ENCODE peak calls at places on chromosomes 3 and 15, in seven cellular contexts. One of them, this sample, is unnamed. For H3K9me3 and H3K4me1, the result is how much of the 10 kb centered on the place peaks cover.

GRCh38 chr15:51751687-51752683 is 588 bp downstream of the TMOD2 start:
- DNase-seq in cardiac muscle cell: peak
- DNase-seq in mucosa of descending colon: peak
- DNase-seq in OCI-LY7: no peak
- DNase-seq in heart left ventricle: no peak
- DNase-seq in ascending aorta: no peak
- DNase-seq in uterus: peak
- DNase-seq in this sample: peak

GRCh38 chr15:50109086-50109987 is 9.7 kb downstream of the ATP8B4 start:
- DNase-seq in OCI-LY7: no peak
- DNase-seq in ascending aorta: no peak
- DNase-seq in mucosa of descending colon: no peak
- DNase-seq in uterus: no peak
- DNase-seq in heart left ventricle: no peak
- DNase-seq in cardiac muscle cell: no peak
- DNase-seq in this sample: no peak

GRCh38 chr3:184608209-184608608 is 46.6 kb downstream of the EPHB3 start:
- DNase-seq in OCI-LY7: no peak
- DNase-seq in mucosa of descending colon: no peak
- DNase-seq in cardiac muscle cell: no peak
- DNase-seq in heart left ventricle: peak
- DNase-seq in uterus: no peak
- DNase-seq in ascending aorta: no peak
- DNase-seq in this sample: peak

GRCh38 chr3:16059081-16059537 is 115.4 kb upstream of the GALNT15 start:
- DNase-seq in mucosa of descending colon: no peak
- DNase-seq in heart left ventricle: no peak
- DNase-seq in cardiac muscle cell: no peak
- DNase-seq in ascending aorta: no peak
- DNase-seq in OCI-LY7: no peak
- DNase-seq in uterus: no peak
- DNase-seq in this sample: no peak

GRCh38 chr15:80604583-80605506 is 90.3 kb upstream of the ABHD17C start:
- DNase-seq in uterus: no peak
- DNase-seq in mucosa of descending colon: no peak
- DNase-seq in OCI-LY7: no peak
- DNase-seq in ascending aorta: no peak
- DNase-seq in cardiac muscle cell: no peak
- DNase-seq in heart left ventricle: no peak
- DNase-seq in this sample: no peak

GRCh38 chr15:65921780-65922179 is 52.5 kb downstream of the RAB11A start:
- DNase-seq in ascending aorta: no peak
- DNase-seq in cardiac muscle cell: no peak
- DNase-seq in OCI-LY7: no peak
- DNase-seq in heart left ventricle: no peak
- DNase-seq in uterus: no peak
- DNase-seq in mucosa of descending colon: no peak
- DNase-seq in this sample: no peak

GRCh38 chr15:49501586-49501985 is 78.5 kb downstream of the FGF7 start:
- DNase-seq in cardiac muscle cell: no peak
- DNase-seq in OCI-LY7: no peak
- DNase-seq in uterus: no peak
- DNase-seq in mucosa of descending colon: no peak
- DNase-seq in ascending aorta: no peak
- DNase-seq in heart left ventricle: no peak
- DNase-seq in this sample: no peak

GRCh38 chr3:172646439-172647015 is 64.3 kb downstream of the NCEH1 start:
- DNase-seq in uterus: no peak
- DNase-seq in OCI-LY7: no peak
- DNase-seq in mucosa of descending colon: peak
- DNase-seq in cardiac muscle cell: no peak
- DNase-seq in ascending aorta: no peak
- DNase-seq in heart left ventricle: no peak
- DNase-seq in this sample: no peak

GRCh38 chr3:16060945-16061344 is 113.5 kb upstream of the GALNT15 start:
- DNase-seq in OCI-LY7: no peak
- DNase-seq in cardiac muscle cell: no peak
- DNase-seq in mucosa of descending colon: no peak
- DNase-seq in ascending aorta: no peak
- DNase-seq in heart left ventricle: no peak
- DNase-seq in uterus: peak
- DNase-seq in this sample: peak

GRCh38 chr15:76803049-76803571 is 102.0 kb downstream of the SCAPER start:
- DNase-seq in cardiac muscle cell: no peak
- DNase-seq in OCI-LY7: no peak
- DNase-seq in mucosa of descending colon: no peak
- DNase-seq in ascending aorta: no peak
- DNase-seq in heart left ventricle: no peak
- DNase-seq in uterus: no peak
- DNase-seq in this sample: no peak

GRCh38 chr15:76799760-76800159 is 105.4 kb downstream of the SCAPER start:
- DNase-seq in mucosa of descending colon: no peak
- DNase-seq in ascending aorta: no peak
- DNase-seq in cardiac muscle cell: no peak
- DNase-seq in uterus: no peak
- DNase-seq in OCI-LY7: no peak
- DNase-seq in heart left ventricle: no peak
- DNase-seq in this sample: no peak

GRCh38 chr15:76802411-76802810 is 102.7 kb downstream of the SCAPER start:
- DNase-seq in mucosa of descending colon: no peak
- DNase-seq in heart left ventricle: no peak
- DNase-seq in ascending aorta: no peak
- DNase-seq in cardiac muscle cell: no peak
- DNase-seq in OCI-LY7: no peak
- DNase-seq in uterus: no peak
- DNase-seq in this sample: no peak
- H3K9me3 ChIP-seq in mucosa of descending colon: under half
- H3K9me3 ChIP-seq in heart left ventricle: under half
- H3K9me3 ChIP-seq in ascending aorta: under half
- H3K9me3 ChIP-seq in cardiac muscle cell: under half
- H3K9me3 ChIP-seq in OCI-LY7: under half
- H3K9me3 ChIP-seq in uterus: under half
- H3K9me3 ChIP-seq in this sample: under half

DNA sequence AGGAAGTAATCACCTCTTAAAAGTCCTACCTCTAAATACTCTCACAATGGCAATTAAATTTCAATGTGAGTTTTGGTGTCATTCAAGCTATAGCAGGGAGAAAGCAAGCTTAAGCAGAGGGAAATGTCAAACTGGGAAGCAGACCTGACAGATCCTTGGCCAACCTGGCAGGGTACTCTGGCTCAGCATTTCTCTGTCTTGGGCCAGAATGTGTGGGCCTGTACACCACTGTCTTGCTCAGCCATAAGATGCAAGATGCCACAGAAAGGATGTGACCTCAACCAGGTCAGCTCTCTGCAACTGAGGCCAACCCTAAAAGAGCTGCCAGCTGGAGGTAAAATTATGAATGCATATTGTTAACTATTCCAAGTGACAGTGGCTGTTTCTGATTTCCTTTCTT is 130.5 kb upstream of the CMC1 start:
- DNase-seq in mucosa of descending colon: no peak
- DNase-seq in heart left ventricle: no peak
- DNase-seq in OCI-LY7: no peak
- DNase-seq in uterus: no peak
- DNase-seq in cardiac muscle cell: no peak
- DNase-seq in ascending aorta: no peak
- DNase-seq in this sample: no peak
- H3K4me1 ChIP-seq in mucosa of descending colon: under half
- H3K4me1 ChIP-seq in heart left ventricle: under half
- H3K4me1 ChIP-seq in OCI-LY7: under half
- H3K4me1 ChIP-seq in uterus: under half
- H3K4me1 ChIP-seq in cardiac muscle cell: under half
- H3K4me1 ChIP-seq in ascending aorta: under half
- H3K4me1 ChIP-seq in this sample: under half

DNA sequence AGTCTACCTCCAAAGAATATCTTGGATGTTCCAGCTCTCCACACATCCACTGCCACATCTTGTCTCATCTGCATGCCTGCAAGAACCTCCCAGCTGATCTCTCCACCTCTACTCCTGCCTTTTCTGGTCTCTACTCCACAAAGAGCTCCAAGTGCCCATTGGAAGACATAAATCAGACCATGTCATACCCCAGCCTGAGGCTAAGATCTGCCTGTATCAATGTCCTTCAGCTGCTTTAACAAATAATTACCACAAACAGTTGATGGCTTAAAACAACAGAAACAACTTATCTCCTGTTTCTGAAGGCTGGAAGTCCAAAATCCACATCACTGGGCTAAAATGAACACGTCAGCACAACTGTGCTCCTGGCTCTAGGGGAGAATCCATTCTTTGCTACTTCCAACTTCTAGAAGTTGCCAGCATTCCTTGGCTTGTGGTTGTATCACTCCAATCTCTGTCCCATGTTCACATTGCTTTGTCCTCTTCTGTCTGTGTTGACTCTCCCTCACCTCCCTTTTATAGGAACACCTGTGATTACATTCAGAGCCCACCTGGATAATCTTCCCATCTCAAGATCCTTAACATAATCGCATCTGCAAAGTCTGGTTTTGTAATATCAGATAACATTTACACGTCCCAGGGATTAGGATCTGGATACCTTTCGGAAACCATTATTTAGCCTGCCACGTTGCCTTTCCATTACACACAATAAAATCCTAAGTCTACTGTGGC is 17.0 kb upstream of the LMCD1 start:
- DNase-seq in OCI-LY7: no peak
- DNase-seq in heart left ventricle: no peak
- DNase-seq in mucosa of descending colon: no peak
- DNase-seq in ascending aorta: no peak
- DNase-seq in cardiac muscle cell: no peak
- DNase-seq in uterus: no peak
- DNase-seq in this sample: no peak
- H3K9me3 ChIP-seq in OCI-LY7: under half
- H3K9me3 ChIP-seq in heart left ventricle: under half
- H3K9me3 ChIP-seq in mucosa of descending colon: under half
- H3K9me3 ChIP-seq in ascending aorta: under half
- H3K9me3 ChIP-seq in cardiac muscle cell: under half
- H3K9me3 ChIP-seq in uterus: under half
- H3K9me3 ChIP-seq in this sample: under half

GRCh38 chr15:72481015-72481659 is 7.0 kb downstream of the ARIH1 start:
- DNase-seq in heart left ventricle: no peak
- DNase-seq in ascending aorta: no peak
- DNase-seq in mucosa of descending colon: no peak
- DNase-seq in cardiac muscle cell: no peak
- DNase-seq in OCI-LY7: no peak
- DNase-seq in uterus: no peak
- DNase-seq in this sample: no peak
- H3K4me1 ChIP-seq in heart left ventricle: half or more
- H3K4me1 ChIP-seq in ascending aorta: under half
- H3K4me1 ChIP-seq in mucosa of descending colon: under half
- H3K4me1 ChIP-seq in cardiac muscle cell: under half
- H3K4me1 ChIP-seq in OCI-LY7: under half
- H3K4me1 ChIP-seq in uterus: under half
- H3K4me1 ChIP-seq in this sample: half or more

GRCh38 chr15:97014001-97014400 is 683.5 kb downstream of the NR2F2 start:
- DNase-seq in cardiac muscle cell: no peak
- DNase-seq in heart left ventricle: no peak
- DNase-seq in ascending aorta: no peak
- DNase-seq in uterus: no peak
- DNase-seq in OCI-LY7: no peak
- DNase-seq in mucosa of descending colon: no peak
- DNase-seq in this sample: no peak
- H3K9me3 ChIP-seq in cardiac muscle cell: under half
- H3K9me3 ChIP-seq in heart left ventricle: under half
- H3K9me3 ChIP-seq in ascending aorta: under half
- H3K9me3 ChIP-seq in uterus: under half
- H3K9me3 ChIP-seq in OCI-LY7: under half
- H3K9me3 ChIP-seq in mucosa of descending colon: under half
- H3K9me3 ChIP-seq in this sample: under half

DNA sequence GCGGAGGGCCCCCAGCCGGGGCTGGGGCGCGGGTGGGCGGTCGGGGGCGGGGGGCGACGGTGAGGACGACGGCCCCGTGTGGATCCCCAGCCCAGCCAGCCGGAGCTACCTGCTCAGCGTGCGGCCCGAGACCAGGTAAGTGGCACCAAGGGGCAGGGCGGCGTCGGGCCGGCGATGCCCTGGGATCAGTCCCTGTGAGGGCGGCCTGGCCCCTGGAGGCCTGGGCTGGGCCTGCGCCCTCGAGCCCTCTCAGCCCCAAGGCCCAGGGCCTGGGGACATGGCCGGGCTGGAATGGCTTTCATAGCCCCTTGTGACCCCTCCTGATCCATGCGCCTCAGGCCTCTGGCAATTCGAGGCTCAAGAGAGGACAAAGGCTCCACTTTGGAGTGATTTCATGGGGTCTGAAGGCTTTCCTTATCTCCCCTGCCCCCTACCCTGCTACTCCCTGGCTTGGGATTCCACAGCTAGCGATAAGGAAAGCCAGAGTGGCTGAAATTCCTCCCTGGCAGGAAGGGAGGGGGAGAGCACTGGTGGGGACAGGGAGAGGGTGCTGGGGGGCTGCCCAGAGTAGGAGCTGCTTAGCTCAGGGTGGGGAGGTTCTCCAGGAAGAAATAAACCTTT is 415 bp downstream of the ALPK3 start:
- DNase-seq in OCI-LY7: no peak
- DNase-seq in cardiac muscle cell: peak
- DNase-seq in mucosa of descending colon: no peak
- DNase-seq in uterus: no peak
- DNase-seq in heart left ventricle: no peak
- DNase-seq in ascending aorta: no peak
- DNase-seq in this sample: no peak
- H3K4me1 ChIP-seq in OCI-LY7: under half
- H3K4me1 ChIP-seq in cardiac muscle cell: under half
- H3K4me1 ChIP-seq in mucosa of descending colon: under half
- H3K4me1 ChIP-seq in uterus: under half
- H3K4me1 ChIP-seq in heart left ventricle: half or more
- H3K4me1 ChIP-seq in ascending aorta: under half
- H3K4me1 ChIP-seq in this sample: under half

GRCh38 chr3:72224804-72225509 is 440.0 kb upstream of the PROK2 start:
- DNase-seq in ascending aorta: no peak
- DNase-seq in OCI-LY7: peak
- DNase-seq in mucosa of descending colon: no peak
- DNase-seq in uterus: no peak
- DNase-seq in heart left ventricle: no peak
- DNase-seq in cardiac muscle cell: no peak
- DNase-seq in this sample: no peak
- H3K9me3 ChIP-seq in ascending aorta: under half
- H3K9me3 ChIP-seq in OCI-LY7: under half
- H3K9me3 ChIP-seq in mucosa of descending colon: under half
- H3K9me3 ChIP-seq in uterus: under half
- H3K9me3 ChIP-seq in heart left ventricle: under half
- H3K9me3 ChIP-seq in cardiac muscle cell: under half
- H3K9me3 ChIP-seq in this sample: under half

GRCh38 chr3:8319935-8320634 is 181.5 kb upstream of the LMCD1 start:
- DNase-seq in heart left ventricle: no peak
- DNase-seq in mucosa of descending colon: no peak
- DNase-seq in ascending aorta: no peak
- DNase-seq in uterus: no peak
- DNase-seq in OCI-LY7: no peak
- DNase-seq in cardiac muscle cell: no peak
- DNase-seq in this sample: no peak
- H3K4me1 ChIP-seq in heart left ventricle: under half
- H3K4me1 ChIP-seq in mucosa of descending colon: under half
- H3K4me1 ChIP-seq in ascending aorta: under half
- H3K4me1 ChIP-seq in uterus: under half
- H3K4me1 ChIP-seq in OCI-LY7: under half
- H3K4me1 ChIP-seq in cardiac muscle cell: under half
- H3K4me1 ChIP-seq in this sample: under half

This sample was measured in sigmoid colon.